ENCODE peak calls at places on chromosomes 12 and 14, in five cellular contexts. One of them, this sample, is unnamed.
A peak's percentile ranks its signal among the peaks of the same experiment; 100 is the strongest.

GRCh38 chr14:47040490-47040889 is 388.9 kb upstream of the RPL10L start:
- DNase-seq in GM10248: no peak
- DNase-seq in fibroblast of mammary gland: peak; percentile 0
- DNase-seq in choroid plexus epithelial cell: peak; percentile 20
- DNase-seq in osteoblast: no peak
- DNase-seq in this sample: peak; percentile 50

GRCh38 chr12:92062539-92063493 is 82.8 kb downstream of the BTG1 start:
- DNase-seq in choroid plexus epithelial cell: no peak
- DNase-seq in fibroblast of mammary gland: no peak
- DNase-seq in GM10248: no peak
- DNase-seq in osteoblast: no peak
- DNase-seq in this sample: no peak

GRCh38 chr12:87439990-87440827 is 589.0 kb downstream of the C12orf50 start:
- DNase-seq in GM10248: no peak
- DNase-seq in fibroblast of mammary gland: peak; percentile 90
- DNase-seq in choroid plexus epithelial cell: peak; percentile 94
- DNase-seq in osteoblast: no peak
- DNase-seq in this sample: peak; percentile 92

GRCh38 chr14:89911018-89911919 is 43.3 kb downstream of the EFCAB11 start:
- DNase-seq in fibroblast of mammary gland: peak; percentile 30
- DNase-seq in choroid plexus epithelial cell: peak; percentile 65
- DNase-seq in osteoblast: no peak
- DNase-seq in GM10248: no peak
- DNase-seq in this sample: peak; percentile 48

GRCh38 chr12:49550853-49551252 is 12.0 kb downstream of the KCNH3 start:
- DNase-seq in fibroblast of mammary gland: no peak
- DNase-seq in choroid plexus epithelial cell: no peak
- DNase-seq in GM10248: no peak
- DNase-seq in osteoblast: peak; percentile 83
- DNase-seq in this sample: no peak

GRCh38 chr12:99911076-99911475 is 73.7 kb downstream of the ANKS1B start:
- DNase-seq in fibroblast of mammary gland: peak; percentile 95
- DNase-seq in GM10248: no peak
- DNase-seq in osteoblast: peak; percentile 85
- DNase-seq in choroid plexus epithelial cell: peak; percentile 78
- DNase-seq in this sample: peak; percentile 91

GRCh38 chr14:101961011-101961721 is 3.2 kb upstream of the DYNC1H1 start:
- DNase-seq in fibroblast of mammary gland: peak; percentile 80
- DNase-seq in osteoblast: peak; percentile 95
- DNase-seq in GM10248: peak; percentile 78
- DNase-seq in choroid plexus epithelial cell: peak; percentile 88
- DNase-seq in this sample: peak; percentile 71

GRCh38 chr12:45407188-45407850 is 191.4 kb downstream of the ANO6 start:
- DNase-seq in GM10248: no peak
- DNase-seq in osteoblast: no peak
- DNase-seq in choroid plexus epithelial cell: peak; percentile 23
- DNase-seq in fibroblast of mammary gland: peak; percentile 37
- DNase-seq in this sample: no peak

GRCh38 chr12:124098101-124098757 is 125.2 kb downstream of the ZNF664 start:
- DNase-seq in GM10248: no peak
- DNase-seq in fibroblast of mammary gland: no peak
- DNase-seq in osteoblast: peak; percentile 76
- DNase-seq in choroid plexus epithelial cell: no peak
- DNase-seq in this sample: no peak

GRCh38 chr12:81520064-81520945 is 238.8 kb downstream of the PPFIA2 start:
- DNase-seq in GM10248: no peak
- DNase-seq in choroid plexus epithelial cell: peak; percentile 39
- DNase-seq in osteoblast: peak; percentile 11
- DNase-seq in fibroblast of mammary gland: peak; percentile 16
- DNase-seq in this sample: no peak

GRCh38 chr12:2248901-2249381 is 196.2 kb downstream of the CACNA1C start:
- DNase-seq in osteoblast: peak; percentile 73
- DNase-seq in fibroblast of mammary gland: peak; percentile 25
- DNase-seq in GM10248: peak; percentile 57
- DNase-seq in choroid plexus epithelial cell: no peak
- DNase-seq in this sample: peak; percentile 37

GRCh38 chr12:49552014-49552413 is 13.2 kb downstream of the KCNH3 start:
- DNase-seq in osteoblast: peak; percentile 89
- DNase-seq in GM10248: no peak
- DNase-seq in fibroblast of mammary gland: no peak
- DNase-seq in choroid plexus epithelial cell: no peak
- DNase-seq in this sample: no peak

GRCh38 chr12:109732321-109733305 is 19.0 kb downstream of the FAM222A start:
- DNase-seq in osteoblast: peak; percentile 68
- DNase-seq in fibroblast of mammary gland: no peak
- DNase-seq in choroid plexus epithelial cell: no peak
- DNase-seq in GM10248: no peak
- DNase-seq in this sample: no peak

GRCh38 chr12:55899035-55899434 is 28.7 kb downstream of the PYM1 start:
- DNase-seq in osteoblast: no peak
- DNase-seq in GM10248: no peak
- DNase-seq in choroid plexus epithelial cell: peak; percentile 75
- DNase-seq in fibroblast of mammary gland: peak; percentile 82
- DNase-seq in this sample: peak; percentile 54

GRCh38 chr12:45577844-45578399 is 151.6 kb upstream of the ARID2 start:
- DNase-seq in choroid plexus epithelial cell: no peak
- DNase-seq in osteoblast: no peak
- DNase-seq in fibroblast of mammary gland: peak; percentile 27
- DNase-seq in GM10248: no peak
- DNase-seq in this sample: no peak

GRCh38 chr14:21326972-21327371 is 47.1 kb downstream of the RPGRIP1 start:
- DNase-seq in osteoblast: no peak
- DNase-seq in GM10248: no peak
- DNase-seq in fibroblast of mammary gland: peak; percentile 24
- DNase-seq in choroid plexus epithelial cell: peak; percentile 36
- DNase-seq in this sample: no peak

GRCh38 chr14:96245710-96246534 is 10.1 kb upstream of the BDKRB1 start:
- DNase-seq in osteoblast: peak; percentile 84
- DNase-seq in GM10248: no peak
- DNase-seq in fibroblast of mammary gland: peak; percentile 82
- DNase-seq in choroid plexus epithelial cell: peak; percentile 77
- DNase-seq in this sample: peak; percentile 68

GRCh38 chr14:102986810-102987579 is 64.5 kb downstream of the AMN start:
- DNase-seq in GM10248: no peak
- DNase-seq in osteoblast: peak; percentile 90
- DNase-seq in fibroblast of mammary gland: peak; percentile 81
- DNase-seq in choroid plexus epithelial cell: peak; percentile 67
- DNase-seq in this sample: peak; percentile 33

GRCh38 chr12:1523558-1524050 is 70.8 kb downstream of the FBXL14 start:
- DNase-seq in GM10248: no peak
- DNase-seq in choroid plexus epithelial cell: no peak
- DNase-seq in fibroblast of mammary gland: no peak
- DNase-seq in osteoblast: no peak
- DNase-seq in this sample: no peak

GRCh38 chr14:63857467-63858030 is 4.7 kb downstream of the SYNE2 start:
- DNase-seq in osteoblast: no peak
- DNase-seq in choroid plexus epithelial cell: no peak
- DNase-seq in fibroblast of mammary gland: peak; percentile 28
- DNase-seq in GM10248: no peak
- DNase-seq in this sample: no peak

GRCh38 chr14:34981743-34982420 is 910 bp upstream of the SRP54 start:
- DNase-seq in fibroblast of mammary gland: no peak
- DNase-seq in GM10248: no peak
- DNase-seq in choroid plexus epithelial cell: peak; percentile 66
- DNase-seq in osteoblast: peak; percentile 68
- DNase-seq in this sample: peak; percentile 35

GRCh38 chr12:57242691-57243454 is 8.1 kb downstream of the STAC3 start:
- DNase-seq in osteoblast: peak; percentile 90
- DNase-seq in choroid plexus epithelial cell: peak; percentile 52
- DNase-seq in GM10248: peak; percentile 72
- DNase-seq in fibroblast of mammary gland: no peak
- DNase-seq in this sample: no peak

GRCh38 chr14:68964300-68965093 is 14.6 kb downstream of the ACTN1 start:
- DNase-seq in GM10248: no peak
- DNase-seq in osteoblast: no peak
- DNase-seq in fibroblast of mammary gland: no peak
- DNase-seq in choroid plexus epithelial cell: peak; percentile 66
- DNase-seq in this sample: no peak

GRCh38 chr12:25293596-25293995 is 42.9 kb upstream of the KRAS start:
- DNase-seq in osteoblast: no peak
- DNase-seq in choroid plexus epithelial cell: no peak
- DNase-seq in GM10248: no peak
- DNase-seq in fibroblast of mammary gland: no peak
- DNase-seq in this sample: no peak

GRCh38 chr14:91204657-91205056 is 39.8 kb downstream of the GPR68 start:
- DNase-seq in GM10248: no peak
- DNase-seq in choroid plexus epithelial cell: no peak
- DNase-seq in osteoblast: no peak
- DNase-seq in fibroblast of mammary gland: no peak
- DNase-seq in this sample: no peak

GRCh38 chr14:100891501-100892445 is 11.7 kb downstream of the RTL1 start:
- DNase-seq in GM10248: no peak
- DNase-seq in choroid plexus epithelial cell: no peak
- DNase-seq in fibroblast of mammary gland: no peak
- DNase-seq in osteoblast: peak; percentile 77
- DNase-seq in this sample: no peak

GRCh38 chr12:131097247-131098177 is 143.8 kb downstream of the ADGRD1 start:
- DNase-seq in fibroblast of mammary gland: no peak
- DNase-seq in osteoblast: peak; percentile 61
- DNase-seq in GM10248: no peak
- DNase-seq in choroid plexus epithelial cell: no peak
- DNase-seq in this sample: no peak

GRCh38 chr14:49581961-49582210 is 4.3 kb downstream of the RPS29 start:
- DNase-seq in choroid plexus epithelial cell: no peak
- DNase-seq in osteoblast: no peak
- DNase-seq in fibroblast of mammary gland: no peak
- DNase-seq in GM10248: no peak
- DNase-seq in this sample: no peak
- TF ChIP-seq CTCF in choroid plexus epithelial cell: no peak
- TF ChIP-seq CTCF in osteoblast: no peak
- TF ChIP-seq CTCF in fibroblast of mammary gland: no peak
- TF ChIP-seq CTCF in GM10248: no peak
- TF ChIP-seq CTCF in this sample: no peak

DNA sequence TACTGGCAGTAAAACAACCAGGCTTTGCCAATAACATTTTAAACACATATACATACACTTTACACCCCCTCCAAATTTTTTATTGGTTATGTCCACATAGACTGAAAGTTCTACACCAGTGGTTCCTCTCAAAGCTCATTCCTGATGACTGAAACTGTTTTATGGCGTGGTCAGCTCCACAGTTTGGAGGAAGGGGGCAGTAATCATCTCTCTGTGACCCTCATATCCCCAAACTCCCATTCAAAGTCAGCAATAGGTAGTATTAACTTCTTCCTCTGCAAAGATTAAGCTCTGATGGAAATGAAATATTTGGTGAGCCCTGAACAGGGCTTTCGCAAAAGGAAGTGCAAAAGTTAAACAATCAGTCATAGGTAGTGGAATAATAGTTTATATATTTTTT is 55.3 kb upstream of the DAAM1 start:
- DNase-seq in choroid plexus epithelial cell: peak; percentile 50
- DNase-seq in GM10248: no peak
- DNase-seq in osteoblast: no peak
- DNase-seq in fibroblast of mammary gland: peak; percentile 7
- DNase-seq in this sample: no peak
- TF ChIP-seq CTCF in choroid plexus epithelial cell: peak; percentile 54
- TF ChIP-seq CTCF in GM10248: no peak
- TF ChIP-seq CTCF in osteoblast: peak; percentile 19
- TF ChIP-seq CTCF in fibroblast of mammary gland: peak; percentile 14
- TF ChIP-seq CTCF in this sample: peak; percentile 57

GRCh38 chr14:32908487-32909084 is 30.1 kb upstream of the NPAS3 start:
- DNase-seq in fibroblast of mammary gland: peak; percentile 25
- DNase-seq in osteoblast: no peak
- DNase-seq in GM10248: no peak
- DNase-seq in choroid plexus epithelial cell: no peak
- DNase-seq in this sample: no peak

GRCh38 chr14:32913725-32914124 is 25.0 kb upstream of the NPAS3 start:
- DNase-seq in GM10248: no peak
- DNase-seq in fibroblast of mammary gland: peak; percentile 5
- DNase-seq in choroid plexus epithelial cell: peak; percentile 48
- DNase-seq in osteoblast: no peak
- DNase-seq in this sample: peak; percentile 63
- TF ChIP-seq CTCF in GM10248: no peak
- TF ChIP-seq CTCF in fibroblast of mammary gland: peak; percentile 29
- TF ChIP-seq CTCF in choroid plexus epithelial cell: peak; percentile 53
- TF ChIP-seq CTCF in osteoblast: peak; percentile 13
- TF ChIP-seq CTCF in this sample: peak; percentile 70

GRCh38 chr12:107079172-107080011 is 14.0 kb downstream of the CRY1 start:
- DNase-seq in choroid plexus epithelial cell: peak; percentile 69
- DNase-seq in osteoblast: no peak
- DNase-seq in fibroblast of mammary gland: peak; percentile 64
- DNase-seq in GM10248: no peak
- DNase-seq in this sample: peak; percentile 43
- TF ChIP-seq CTCF in choroid plexus epithelial cell: peak; percentile 71
- TF ChIP-seq CTCF in osteoblast: peak; percentile 59
- TF ChIP-seq CTCF in fibroblast of mammary gland: peak; percentile 59
- TF ChIP-seq CTCF in GM10248: peak; percentile 54
- TF ChIP-seq CTCF in this sample: peak; percentile 64

GRCh38 chr14:99271951-99272668 is at the start of gene BCL11B:
- DNase-seq in choroid plexus epithelial cell: peak; percentile 65
- DNase-seq in fibroblast of mammary gland: peak; percentile 71
- DNase-seq in osteoblast: peak; percentile 98
- DNase-seq in GM10248: peak; percentile 77
- DNase-seq in this sample: peak; percentile 87
- TF ChIP-seq CTCF in choroid plexus epithelial cell: peak; percentile 59
- TF ChIP-seq CTCF in fibroblast of mammary gland: peak; percentile 41
- TF ChIP-seq CTCF in osteoblast: peak; percentile 44
- TF ChIP-seq CTCF in GM10248: peak; percentile 27
- TF ChIP-seq CTCF in this sample: peak; percentile 72

DNA sequence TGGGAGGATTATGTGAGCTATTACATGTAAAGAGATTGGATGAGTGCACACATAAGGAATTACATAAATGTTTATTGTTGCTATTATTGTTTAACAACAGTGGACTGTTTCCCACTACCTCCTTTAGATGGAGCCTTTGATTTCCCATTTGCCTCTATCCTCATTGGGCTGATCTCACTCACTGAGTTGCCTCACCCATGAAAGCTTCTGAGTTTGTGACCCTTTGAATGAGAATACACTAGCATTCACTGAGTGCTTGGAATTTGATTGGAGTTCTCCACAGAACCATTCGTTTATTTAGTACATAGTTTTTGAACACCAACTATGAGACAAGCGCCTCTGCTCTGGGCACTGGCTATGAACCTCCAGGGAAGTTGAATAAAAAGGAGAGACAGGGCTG is 121.0 kb downstream of the HELB start:
- DNase-seq in choroid plexus epithelial cell: peak; percentile 48
- DNase-seq in fibroblast of mammary gland: peak; percentile 1
- DNase-seq in GM10248: no peak
- DNase-seq in osteoblast: no peak
- DNase-seq in this sample: peak; percentile 1
- TF ChIP-seq CTCF in choroid plexus epithelial cell: peak; percentile 32
- TF ChIP-seq CTCF in fibroblast of mammary gland: no peak
- TF ChIP-seq CTCF in GM10248: no peak
- TF ChIP-seq CTCF in osteoblast: no peak
- TF ChIP-seq CTCF in this sample: no peak

DNA sequence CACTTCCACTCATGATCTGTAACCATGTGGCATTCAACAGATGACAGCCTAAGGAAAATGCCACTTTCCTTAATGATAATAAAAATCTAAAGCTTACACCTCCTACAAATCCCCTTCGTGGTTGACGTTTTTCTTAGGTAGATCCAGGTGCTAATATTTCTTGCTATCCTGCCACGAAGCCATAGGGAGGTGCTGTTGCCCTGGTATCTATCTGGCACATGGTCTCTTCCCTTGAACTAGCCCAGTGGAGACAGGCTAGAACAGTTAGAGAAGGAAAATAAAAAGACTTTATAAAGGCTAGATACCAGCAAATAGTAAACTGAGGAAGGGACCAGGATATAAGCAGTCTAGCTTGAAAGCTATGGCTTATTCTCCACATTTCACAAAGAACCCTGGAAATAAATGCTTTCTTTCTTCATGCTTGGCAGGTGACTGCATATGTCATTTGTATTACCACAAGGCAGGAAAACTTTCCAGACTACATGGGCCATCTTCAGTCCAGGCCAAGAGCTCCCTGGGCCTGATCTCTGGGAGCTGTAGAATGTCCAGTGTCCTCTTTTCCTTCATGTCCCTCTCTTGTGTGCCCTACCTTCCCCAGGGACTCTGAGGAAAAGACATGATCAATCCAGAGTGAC is 15.3 kb downstream of the SPIC start:
- DNase-seq in fibroblast of mammary gland: no peak
- DNase-seq in GM10248: peak; percentile 34
- DNase-seq in choroid plexus epithelial cell: peak; percentile 80
- DNase-seq in osteoblast: no peak
- DNase-seq in this sample: no peak
- TF ChIP-seq CTCF in fibroblast of mammary gland: no peak
- TF ChIP-seq CTCF in GM10248: peak; percentile 55
- TF ChIP-seq CTCF in choroid plexus epithelial cell: peak; percentile 78
- TF ChIP-seq CTCF in osteoblast: no peak
- TF ChIP-seq CTCF in this sample: no peak

This sample was measured in brain microvascular endothelial cell.